ENCODE peak calls at places on chromosomes 4 and X, in five cellular contexts. S is colonic mucosa; W is cardiac muscle cell; A is COR-L47; G is activated CD8-positive, alpha-beta memory T cell treated with anti-CD3 and anti-CD28 coated beads for 24 hours. Y is an unnamed sample.

GRCh38 chrX:78527818-78528217 is 131.3 kb downstream of the RTL3 start:
- DNase-seq in S (no peak), W (no peak), A (no peak), G (no peak), Y (no peak)

GRCh38 chr4:119521306-119521705 is 107.3 kb downstream of the PDE5A start:
- DNase-seq in S (peak), W (no peak), A (no peak), G (no peak), Y (no peak)

GRCh38 chrX:131853440-131853839 is 169.7 kb upstream of the STK26 start:
- DNase-seq in S (no peak), W (no peak), A (no peak), G (no peak), Y (no peak)

GRCh38 chr4:75344915-75345314 is 169.3 kb downstream of the RCHY1 start:
- DNase-seq in S (no peak), W (peak), A (no peak), G (no peak), Y (no peak)

GRCh38 chr4:76689079-76689817 is 208.7 kb downstream of the SOWAHB start:
- DNase-seq in S (peak), W (peak), A (peak), G (peak), Y (peak)

GRCh38 chrX:14029425-14030247 is at the start of gene GEMIN8:
- DNase-seq in S (peak), W (peak), A (peak), G (peak), Y (peak)

GRCh38 chr4:136036744-136037143 is 1495.5 kb downstream of the PCDH18 start:
- DNase-seq in S (no peak), W (peak), A (no peak), G (no peak), Y (no peak)

GRCh38 chr4:155005395-155006087 is 202.9 kb upstream of the NPY2R start:
- DNase-seq in S (no peak), W (peak), A (no peak), G (no peak), Y (no peak)

GRCh38 chr4:165970703-165971420 is 97.8 kb downstream of the TLL1 start:
- DNase-seq in S (no peak), W (no peak), A (no peak), G (no peak), Y (no peak)

GRCh38 chrX:19772306-19772705 is 115.1 kb downstream of the SH3KBP1 start:
- DNase-seq in S (no peak), W (peak), A (no peak), G (no peak), Y (no peak)

GRCh38 chrX:96474357-96475125 is 210.1 kb upstream of the DIAPH2 start:
- DNase-seq in S (no peak), W (peak), A (no peak), G (no peak), Y (no peak)

GRCh38 chr4:152211936-152212675 is 323.8 kb downstream of the FBXW7 start:
- DNase-seq in S (no peak), W (no peak), A (peak), G (no peak), Y (no peak)

GRCh38 chr4:182346675-182347375 is 103.6 kb downstream of the TENM3 start:
- DNase-seq in S (no peak), W (no peak), A (no peak), G (no peak), Y (no peak)

GRCh38 chrX:17474892-17475291 is 99.9 kb downstream of the NHS start:
- DNase-seq in S (no peak), W (peak), A (no peak), G (no peak), Y (no peak)

GRCh38 chr4:83207497-83208105 is 77.0 kb downstream of the COQ2 start:
- DNase-seq in S (peak), W (peak), A (no peak), G (no peak), Y (no peak)

GRCh38 chr4:97656034-97656720 is 487.1 kb downstream of the STPG2 start:
- DNase-seq in S (no peak), W (peak), A (no peak), G (no peak), Y (no peak)

GRCh38 chr4:48902266-48902665 is 4.3 kb downstream of the OCIAD2 start:
- DNase-seq in S (peak), W (peak), A (no peak), G (no peak), Y (no peak)

GRCh38 chrX:15619053-15619772 is 18.5 kb upstream of the ACE2 start:
- DNase-seq in S (peak), W (no peak), A (no peak), G (no peak), Y (no peak)

GRCh38 chrX:134186362-134187121 is 50.4 kb upstream of the CCDC160 start:
- DNase-seq in S (no peak), W (no peak), A (no peak), G (peak), Y (no peak)

GRCh38 chr4:91226838-91227237 is 1076.9 kb upstream of the GRID2 start:
- DNase-seq in S (no peak), W (no peak), A (no peak), G (no peak), Y (no peak)

GRCh38 chrX:119468186-119468929 is at the start of gene SLC25A5:
- DNase-seq in S (peak), W (peak), A (peak), G (peak), Y (peak)

GRCh38 chr4:145703850-145704528 is 24.0 kb downstream of the C4orf51 start:
- DNase-seq in S (no peak), W (no peak), A (no peak), G (no peak), Y (no peak)

GRCh38 chr4:3797831-3798500 is 31.8 kb downstream of the ADRA2C start:
- DNase-seq in S (no peak), W (no peak), A (no peak), G (no peak), Y (no peak)

GRCh38 chr4:153257151-153257620 is 52.9 kb downstream of the TRIM2 start:
- DNase-seq in S (no peak), W (peak), A (peak), G (peak), Y (peak)

GRCh38 chr4:182204042-182204441 is 39.2 kb upstream of the TENM3 start:
- DNase-seq in S (no peak), W (peak), A (no peak), G (no peak), Y (no peak)

GRCh38 chrX:130083656-130084382 is 26.5 kb downstream of the ELF4 start:
- DNase-seq in S (no peak), W (no peak), A (no peak), G (no peak), Y (no peak)

GRCh38 chr4:184798504-184798903 is 27.3 kb downstream of the ACSL1 start:
- DNase-seq in S (no peak), W (no peak), A (no peak), G (peak), Y (no peak)

Y was measured in head of caudate nucleus.